ENCODE peak calls at places on chromosomes 3 and 15, in six cellular contexts. Y is neuronal stem cell, F is IMR-90, Q is trophoblast cell, T is H1, O is mesenchymal stem cell. H is an unnamed sample.

GRCh38 chr15:70726753-70727152 is 36.6 kb downstream of the UACA start:
- DNase-seq in O (peak), Y (no peak), Q (no peak), T (no peak), F (peak), H (peak)

GRCh38 chr3:171193693-171194092 is 167.2 kb upstream of the SLC2A2 start:
- DNase-seq in Q (peak), O (no peak), Y (no peak), T (no peak), F (peak), H (no peak)

GRCh38 chr3:187955076-187955952 is 198.6 kb upstream of the LPP start:
- DNase-seq in Q (peak), Y (no peak), F (peak), O (peak), T (no peak), H (no peak)

GRCh38 chr3:145817870-145818483 is 343.0 kb downstream of the PLOD2 start:
- DNase-seq in F (no peak), O (no peak), T (no peak), Y (no peak), Q (no peak), H (no peak)

GRCh38 chr15:31359722-31360111 is 33.1 kb downstream of the KLF13 start:
- DNase-seq in Q (no peak), O (no peak), Y (no peak), F (no peak), T (no peak), H (no peak)

GRCh38 chr3:152076148-152076547 is 192.6 kb upstream of the MBNL1 start:
- DNase-seq in F (peak), O (no peak), Q (no peak), Y (no peak), T (no peak), H (no peak)

GRCh38 chr15:76057332-76058000 is 2.3 kb upstream of the TMEM266 start:
- DNase-seq in T (no peak), F (peak), O (peak), Q (peak), Y (peak), H (peak)

GRCh38 chr15:67064607-67065530 is 533 bp upstream of the SMAD3 start:
- DNase-seq in Y (peak), O (peak), Q (peak), T (no peak), F (no peak), H (peak)

GRCh38 chr3:124157000-124157712 is 165.2 kb upstream of the ROPN1 start:
- DNase-seq in O (no peak), Q (no peak), Y (no peak), T (no peak), F (peak), H (no peak)

GRCh38 chr3:114903213-114903612 is 243.9 kb downstream of the ZBTB20 start:
- DNase-seq in F (peak), Q (no peak), O (no peak), T (no peak), Y (no peak), H (no peak)

DNA sequence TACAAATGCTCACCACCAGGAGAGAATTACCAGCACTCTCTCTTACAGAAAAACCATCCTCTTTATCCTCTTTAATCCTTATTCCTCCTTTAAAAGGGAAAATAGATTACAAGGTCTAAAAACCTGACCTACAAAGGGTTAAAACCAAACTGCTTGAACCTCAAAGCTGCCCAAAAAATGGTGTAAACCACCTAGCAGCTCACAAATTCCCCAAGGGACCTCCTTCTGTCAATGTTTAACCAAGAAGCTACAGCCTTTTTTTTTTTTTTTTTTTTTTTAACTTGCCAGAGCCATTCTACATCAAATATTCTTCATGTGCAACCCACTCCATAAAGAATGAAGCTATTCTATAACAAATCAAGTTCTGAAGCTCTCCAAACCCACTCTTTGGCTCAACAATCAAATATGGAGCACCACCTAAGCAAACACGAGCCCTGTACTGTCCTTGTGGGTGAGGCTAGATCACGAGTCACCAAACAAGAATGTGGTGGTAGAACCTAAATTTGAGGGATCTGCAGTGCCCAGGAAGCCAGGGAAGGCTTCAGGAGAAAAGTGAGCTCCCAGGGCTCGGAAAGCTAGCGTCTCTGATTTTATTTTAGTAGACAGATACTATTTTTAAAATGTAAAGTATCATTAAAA is 20.1 kb downstream of the OSBPL10 start:
- DNase-seq in Y (no peak), O (no peak), T (no peak), F (peak), Q (no peak), H (peak)
- H2BK5ac ChIP-seq in Y (no peak), O (no peak), T (peak), F (peak), Q (peak), H (no peak)

GRCh38 chr3:161557751-161558150 is 61.1 kb downstream of the OTOL1 start:
- DNase-seq in T (no peak), Q (no peak), O (no peak), F (no peak), Y (no peak), H (no peak)
- H3K4me2 ChIP-seq in T (no peak), Q (no peak), O (no peak), F (no peak), Y (no peak), H (no peak)

GRCh38 chr3:13280122-13280790 is 139.9 kb downstream of the NUP210 start:
- DNase-seq in T (no peak), F (no peak), Y (no peak), O (no peak), Q (no peak), H (no peak)

GRCh38 chr3:13282986-13283876 is 136.9 kb downstream of the NUP210 start:
- DNase-seq in Q (peak), O (peak), Y (no peak), T (no peak), F (no peak), H (peak)

GRCh38 chr3:13280856-13281656 is 139.1 kb downstream of the NUP210 start:
- DNase-seq in Q (no peak), T (no peak), F (no peak), Y (no peak), O (peak), H (peak)

GRCh38 chr3:13282528-13282985 is 137.6 kb downstream of the NUP210 start:
- DNase-seq in O (no peak), Q (peak), Y (no peak), F (no peak), T (no peak), H (peak)

DNA sequence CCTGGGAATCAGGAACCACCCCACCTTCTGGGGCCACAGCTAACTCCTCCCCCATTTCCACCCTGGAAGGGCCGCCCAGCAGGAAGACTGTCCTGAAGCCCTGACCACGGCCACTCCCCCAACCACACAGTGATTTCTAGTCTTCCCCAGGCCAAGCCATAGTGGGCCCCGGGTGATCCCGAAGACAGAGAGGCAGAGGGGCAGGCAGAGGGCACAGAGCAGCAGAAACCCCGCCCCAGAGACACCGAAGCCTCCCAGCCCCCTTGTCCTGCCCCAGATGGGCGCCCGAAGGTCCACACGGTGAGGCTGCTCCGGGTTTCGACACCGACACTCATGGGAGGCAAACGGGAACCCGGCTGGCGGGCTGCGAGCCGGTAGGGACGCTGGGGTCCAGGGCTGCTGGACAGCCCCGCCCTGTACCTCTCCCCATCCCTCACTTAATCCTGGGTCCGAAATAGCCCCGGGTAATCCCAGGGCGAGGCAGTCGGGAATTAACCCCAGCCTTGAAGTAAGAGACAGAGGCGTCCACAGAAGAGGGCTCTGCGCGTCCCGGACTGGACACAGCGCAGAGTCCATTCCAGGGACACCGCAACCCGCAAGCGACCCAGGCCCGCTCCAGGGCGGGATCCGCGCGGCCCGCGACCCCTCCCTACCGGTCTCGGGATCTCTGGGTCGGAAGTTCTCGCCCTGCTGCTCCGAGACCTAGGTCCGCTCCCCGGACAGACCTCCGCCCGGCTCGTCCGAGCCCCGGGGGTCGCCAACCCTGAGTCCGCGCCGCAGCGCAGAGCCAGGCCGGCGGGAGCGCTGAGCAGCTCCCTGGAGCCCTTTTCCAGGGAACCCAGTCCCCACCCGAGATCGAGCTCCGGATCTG is 138.2 kb downstream of the NUP210 start:
- DNase-seq in T (no peak), O (peak), Y (no peak), F (no peak), Q (no peak), H (peak)
- H3K4me3 ChIP-seq in T (peak), O (no peak), Y (peak), F (no peak), Q (no peak), H (peak)

DNA sequence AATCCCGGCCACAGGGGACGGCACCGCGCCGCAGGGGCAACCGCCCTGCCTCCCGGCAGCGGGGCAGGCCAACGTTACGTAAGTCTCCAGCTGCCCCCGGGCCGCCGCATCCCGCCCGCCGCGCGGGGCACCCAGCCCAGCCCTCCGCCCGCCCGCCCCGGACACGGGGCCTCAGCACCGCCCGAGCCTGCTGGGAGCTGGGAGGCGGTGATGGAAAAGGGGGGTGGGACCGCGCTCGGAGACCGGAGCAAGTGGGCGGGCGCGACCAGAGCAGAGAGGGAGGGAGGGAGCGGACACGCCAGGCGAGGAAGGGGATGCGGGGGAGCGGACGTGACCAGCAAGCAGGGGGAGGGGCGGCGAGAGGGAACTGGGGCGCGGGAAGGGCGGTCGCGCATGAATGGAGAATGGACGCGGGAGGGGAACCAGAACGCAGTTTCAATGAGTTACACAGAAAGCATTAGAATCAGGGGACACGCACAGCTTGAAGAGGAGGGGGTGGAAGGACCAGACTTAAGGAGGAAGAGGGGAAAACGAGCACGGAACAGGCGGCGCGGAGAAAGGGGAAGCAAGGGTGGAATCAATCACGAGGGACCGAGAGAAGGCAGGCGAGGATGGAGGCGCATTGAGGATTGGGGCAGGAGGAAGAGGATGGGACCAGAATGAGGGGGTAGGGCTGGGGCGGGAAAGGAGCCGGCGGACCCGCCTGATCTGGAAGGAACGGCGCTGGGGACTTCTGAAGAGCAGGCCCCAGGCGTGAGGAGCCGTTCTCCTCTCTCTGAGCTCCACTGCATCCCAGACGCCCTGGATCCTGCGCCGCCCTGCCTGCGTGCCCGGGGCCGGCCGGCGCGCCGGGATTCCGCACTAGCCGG is 559 bp downstream of the PKM start:
- DNase-seq in T (peak), Q (peak), Y (peak), F (peak), O (peak), H (peak)
- H2BK5ac ChIP-seq in T (peak), Q (peak), Y (peak), F (peak), O (peak), H (peak)

DNA sequence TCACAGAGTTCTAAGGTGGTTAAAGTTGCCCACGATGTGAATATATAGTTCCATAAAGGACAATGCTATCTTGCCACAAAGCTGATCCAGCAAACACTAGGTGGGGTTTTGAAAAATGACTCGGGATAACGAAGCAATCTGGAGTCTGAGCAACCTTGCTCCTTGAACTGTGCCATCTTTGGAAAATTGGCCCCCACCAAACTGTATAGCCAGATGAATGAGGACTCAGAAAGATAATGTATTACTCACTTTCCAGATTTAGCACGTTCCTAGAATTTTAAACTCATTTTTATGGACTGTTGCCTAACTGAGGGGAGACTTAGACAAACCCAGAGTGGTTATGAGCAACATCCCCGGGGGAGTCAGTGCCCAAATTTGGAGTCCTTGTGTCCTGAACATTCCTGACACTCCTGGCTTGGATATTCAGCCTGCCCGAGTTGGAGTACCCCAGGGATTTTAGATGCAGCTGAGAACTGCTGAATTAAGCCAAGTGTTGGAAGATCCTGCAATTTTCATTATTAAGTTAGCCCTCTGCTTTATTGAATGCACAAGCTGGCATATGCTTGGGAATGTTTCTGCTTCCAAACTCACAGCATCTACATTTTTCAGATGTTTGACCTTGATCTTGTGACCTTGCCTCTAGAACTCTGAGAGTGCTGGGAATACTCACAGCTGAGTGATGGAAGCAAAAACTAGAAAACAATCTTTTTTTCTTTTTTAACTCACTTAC is 8.8 kb upstream of the MAGI1 start:
- DNase-seq in Y (no peak), T (no peak), O (peak), F (peak), Q (peak), H (no peak)
- H3K4me2 ChIP-seq in Y (no peak), T (no peak), O (peak), F (peak), Q (no peak), H (no peak)

GRCh38 chr3:48467110-48467454 is 20.5 kb downstream of the ATRIP start:
- DNase-seq in Q (no peak), T (no peak), O (no peak), F (no peak), Y (no peak), H (no peak)
- H3K4me3 ChIP-seq in Q (no peak), T (no peak), O (peak), F (no peak), Y (peak), H (no peak)

GRCh38 chr3:14947105-14947885 is at the start of gene NR2C2:
- DNase-seq in T (no peak), Q (peak), Y (peak), O (peak), F (peak), H (peak)
- H2BK5ac ChIP-seq in T (peak), Q (peak), Y (peak), O (peak), F (peak), H (peak)

DNA sequence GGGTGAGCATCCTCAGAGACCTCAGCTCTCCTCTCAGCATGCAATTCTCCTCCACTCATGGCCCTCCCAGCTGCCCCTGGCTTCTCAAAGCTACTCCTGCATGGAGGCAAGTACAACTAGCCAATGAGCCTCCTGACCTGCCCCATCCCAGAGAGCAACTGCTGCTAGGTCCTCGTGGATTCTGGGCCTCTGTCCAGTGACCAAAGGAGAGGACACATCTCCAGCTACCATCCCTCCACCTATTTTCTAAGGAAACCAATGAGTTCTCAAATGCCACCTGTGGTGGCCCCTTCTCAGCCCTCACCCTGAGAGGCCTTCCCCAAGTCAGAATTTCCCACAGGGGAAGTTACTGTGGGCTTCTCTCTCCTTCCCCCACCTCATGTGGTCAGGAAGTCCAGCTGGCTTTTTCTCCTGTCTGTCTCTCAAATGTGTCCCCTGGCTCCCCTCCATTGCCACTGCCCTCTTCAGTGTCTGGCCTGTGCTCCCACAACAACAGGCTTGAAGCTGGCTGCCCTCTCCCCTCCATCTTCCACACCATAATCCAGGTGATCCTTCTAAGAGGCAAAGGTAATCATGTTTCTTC is 43.0 kb downstream of the LIPC start:
- DNase-seq in Q (no peak), O (no peak), F (no peak), Y (no peak), T (no peak), H (no peak)
- H3K4me2 ChIP-seq in Q (no peak), O (no peak), F (no peak), Y (no peak), T (no peak), H (no peak)

GRCh38 chr3:138935864-138936762 is 10.8 kb downstream of the FOXL2 start:
- DNase-seq in Y (peak), F (peak), T (no peak), Q (peak), O (peak), H (peak)
- H3K4me3 ChIP-seq in Y (peak), F (peak), T (peak), Q (peak), O (peak), H (no peak)

H was measured in mesendoderm.